ENCODE peak calls at places on chromosomes 3 and 15, in ten cellular contexts. X is A549; U is breast epithelium; L is uterus; Q is CD4-positive, alpha-beta T cell; D is lower lobe of right lung; O is DND-41; I is hepatocyte; C is WERI-Rb-1; E is CD8-positive, alpha-beta T cell. R is an unnamed sample.

GRCh38 chr3:169390310-169390731 is 273.2 kb downstream of the MECOM start:
- DNase-seq in C (peak), U (no peak), I (peak), X (no peak), O (no peak), Q (no peak), D (no peak), E (no peak), L (no peak), R (no peak)

GRCh38 chr3:192296845-192297244 is 430.5 kb downstream of the FGF12 start:
- DNase-seq in I (no peak), D (no peak), X (no peak), E (no peak), L (no peak), O (no peak), U (no peak), C (no peak), Q (no peak), R (no peak)

GRCh38 chr3:133014325-133014724 is 23.9 kb upstream of the TMEM108 start:
- DNase-seq in O (no peak), L (no peak), U (no peak), I (no peak), X (no peak), Q (no peak), E (no peak), D (no peak), C (no peak), R (no peak)

GRCh38 chr3:4562595-4562994 is 69.4 kb downstream of the ITPR1 start:
- DNase-seq in Q (no peak), L (no peak), I (no peak), X (no peak), C (no peak), E (no peak), O (no peak), U (no peak), D (no peak), R (no peak)

GRCh38 chr3:24730173-24730572 is 235.5 kb upstream of the THRB start:
- DNase-seq in L (no peak), Q (no peak), X (no peak), U (no peak), I (no peak), O (no peak), D (no peak), E (no peak), C (no peak), R (no peak)

GRCh38 chr15:101255066-101255415 is 3.2 kb upstream of the CHSY1 start:
- DNase-seq in E (no peak), L (no peak), Q (no peak), U (no peak), C (no peak), I (no peak), O (peak), D (no peak), X (no peak), R (no peak)

GRCh38 chr3:39456159-39456558 is 11.3 kb upstream of the MOBP start:
- DNase-seq in C (no peak), U (no peak), L (no peak), X (no peak), I (no peak), Q (no peak), O (no peak), E (no peak), D (no peak), R (no peak)

GRCh38 chr3:132321321-132321720 is 4.1 kb downstream of the ACP3 start:
- DNase-seq in Q (no peak), U (no peak), X (no peak), C (no peak), D (no peak), E (no peak), O (no peak), L (no peak), I (no peak), R (peak)

GRCh38 chr15:73375012-73375411 is 6.3 kb upstream of the HCN4 start:
- DNase-seq in Q (no peak), E (no peak), D (no peak), I (no peak), O (no peak), L (no peak), X (no peak), C (no peak), U (no peak), R (no peak)

GRCh38 chr3:100993309-100993708 is at the start of gene ABI3BP:
- DNase-seq in U (no peak), Q (no peak), C (peak), E (no peak), L (peak), D (peak), I (peak), X (peak), O (no peak), R (peak)

GRCh38 chr3:100994187-100994586 is 966 bp upstream of the ABI3BP start:
- DNase-seq in U (no peak), D (no peak), L (no peak), X (no peak), E (no peak), Q (no peak), C (no peak), I (no peak), O (no peak), R (no peak)

GRCh38 chr3:100992086-100993033 is 861 bp downstream of the ABI3BP start:
- DNase-seq in O (no peak), C (no peak), E (no peak), U (no peak), I (peak), D (no peak), L (no peak), Q (no peak), X (peak), R (no peak)

GRCh38 chr3:100999160-100999559 is 5.9 kb upstream of the ABI3BP start:
- DNase-seq in C (no peak), L (no peak), I (no peak), E (no peak), O (no peak), D (no peak), Q (no peak), X (no peak), U (no peak), R (no peak)

DNA sequence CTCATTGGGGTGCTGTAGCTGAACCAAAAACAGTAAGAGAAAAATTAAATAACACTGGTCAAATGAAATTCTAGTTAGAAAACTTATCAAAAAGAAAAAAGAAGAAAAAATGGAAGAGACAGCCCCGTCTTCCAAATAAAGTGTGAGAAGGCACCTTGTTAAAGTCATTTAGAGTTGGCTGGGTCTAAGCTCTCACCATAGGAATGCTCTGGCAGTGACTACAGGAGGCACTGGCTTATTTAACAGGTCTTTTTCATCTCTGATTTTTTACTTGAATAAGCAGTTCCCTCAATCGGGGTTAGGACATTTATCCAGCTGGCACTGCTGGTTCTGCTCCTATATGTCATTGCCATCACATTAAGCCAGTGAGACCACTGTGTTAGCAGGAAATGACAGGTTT is 1.6 kb upstream of the ABI3BP start:
- DNase-seq in D (no peak), O (no peak), L (no peak), C (no peak), U (no peak), I (no peak), E (no peak), X (no peak), Q (no peak), R (no peak)
- H3K27ac ChIP-seq in D (no peak), O (no peak), L (no peak), C (no peak), U (no peak), I (no peak), E (no peak), X (no peak), Q (no peak), R (no peak)

GRCh38 chr3:72275296-72275820 is 490.4 kb upstream of the PROK2 start:
- DNase-seq in L (no peak), C (no peak), D (no peak), E (no peak), I (no peak), U (no peak), X (no peak), O (no peak), Q (no peak), R (no peak)
- H3K27ac ChIP-seq in L (peak), C (peak), D (peak), E (no peak), I (peak), U (no peak), X (no peak), O (no peak), Q (no peak), R (peak)

GRCh38 chr3:185041540-185041939 is 111.3 kb downstream of the C3orf70 start:
- DNase-seq in O (no peak), E (no peak), L (no peak), Q (no peak), U (no peak), I (no peak), C (no peak), X (no peak), D (no peak), R (no peak)

GRCh38 chr3:185042357-185042756 is 110.5 kb downstream of the C3orf70 start:
- DNase-seq in U (no peak), I (no peak), D (no peak), O (no peak), X (no peak), E (no peak), Q (no peak), C (no peak), L (no peak), R (no peak)

GRCh38 chr3:185049710-185050109 is 103.2 kb downstream of the C3orf70 start:
- DNase-seq in C (no peak), D (no peak), I (no peak), L (no peak), E (no peak), Q (no peak), O (no peak), X (no peak), U (no peak), R (no peak)

GRCh38 chr3:185046623-185047022 is 106.2 kb downstream of the C3orf70 start:
- DNase-seq in D (no peak), O (no peak), L (no peak), C (no peak), Q (no peak), U (no peak), E (no peak), I (no peak), X (no peak), R (no peak)
- H3K27ac ChIP-seq in D (no peak), O (no peak), L (no peak), C (no peak), Q (no peak), U (no peak), E (no peak), I (no peak), X (no peak), R (no peak)

GRCh38 chr15:71335591-71335990 is 220.3 kb downstream of the THSD4 start:
- DNase-seq in C (no peak), O (no peak), D (no peak), U (no peak), X (no peak), E (no peak), Q (no peak), L (no peak), I (no peak), R (no peak)
- H3K27ac ChIP-seq in C (no peak), O (no peak), D (no peak), U (no peak), X (no peak), E (no peak), Q (no peak), L (peak), I (no peak), R (no peak)

GRCh38 chr3:69082805-69083204 is 1.9 kb upstream of the ARL6IP5 start:
- DNase-seq in O (peak), I (peak), C (peak), E (peak), U (no peak), D (no peak), Q (peak), X (peak), L (no peak), R (no peak)
- H3K27ac ChIP-seq in O (peak), I (peak), C (no peak), E (peak), U (peak), D (peak), Q (peak), X (peak), L (no peak), R (no peak)

DNA sequence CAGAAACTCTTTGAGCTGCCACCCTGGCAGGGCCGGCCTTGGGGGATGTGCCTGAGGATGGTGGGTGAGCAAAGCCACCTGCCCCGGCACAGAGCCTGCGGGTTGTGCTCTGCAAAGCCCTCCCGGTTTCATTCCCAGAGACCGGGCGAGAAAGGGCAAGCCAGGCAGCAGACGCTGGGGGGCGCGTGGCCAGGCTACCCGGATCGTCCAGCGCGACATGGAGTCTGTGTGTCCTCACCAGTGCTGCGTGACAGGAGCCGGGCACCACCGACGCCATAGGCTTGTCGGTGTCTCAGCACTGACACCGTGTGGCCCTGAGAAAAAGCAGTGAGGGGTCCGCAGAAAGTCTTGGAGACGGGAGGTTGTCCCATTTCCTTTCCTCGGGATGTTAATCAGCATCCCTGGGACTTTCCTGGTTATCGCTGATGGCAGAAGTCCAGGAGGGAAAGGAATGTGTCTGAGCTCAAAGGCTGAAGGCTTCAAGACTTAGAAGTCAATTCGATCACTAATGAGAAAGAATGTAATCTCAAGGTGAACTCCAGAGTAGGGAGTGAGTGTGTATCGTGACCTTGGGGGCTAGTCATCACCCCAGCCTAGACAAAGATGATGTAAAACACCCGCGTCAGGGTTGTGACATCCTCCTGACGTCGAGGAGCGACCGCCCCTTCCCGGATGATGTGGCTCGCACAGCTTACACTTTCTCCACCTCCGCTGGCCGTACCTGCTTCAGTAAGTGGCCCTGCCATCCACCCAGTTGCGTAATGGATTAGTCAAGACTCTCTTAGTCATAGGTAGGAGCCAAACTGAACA is 36.3 kb upstream of the PLA2G4E start:
- DNase-seq in E (peak), Q (peak), I (peak), U (peak), D (peak), X (peak), C (peak), O (no peak), L (peak), R (peak)
- H3K27ac ChIP-seq in E (no peak), Q (no peak), I (peak), U (peak), D (peak), X (peak), C (no peak), O (no peak), L (no peak), R (no peak)

DNA sequence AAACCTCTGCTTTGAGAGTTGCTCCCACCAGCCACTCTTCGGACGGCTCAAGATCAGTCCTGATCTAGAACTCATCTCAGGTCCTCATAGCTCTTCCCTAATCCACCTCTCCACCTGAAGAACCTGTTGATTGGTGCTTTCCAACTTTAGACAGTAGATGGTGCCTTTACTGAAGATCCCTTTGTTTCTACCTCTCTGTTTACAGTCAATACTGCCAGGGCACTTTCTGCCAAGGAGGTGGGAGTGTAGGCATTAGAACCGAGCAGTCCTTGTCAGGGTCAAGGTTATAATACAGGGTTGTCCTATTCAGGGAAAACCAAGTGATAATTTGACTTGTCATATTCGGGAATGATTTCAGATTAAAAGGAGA is 1.2 kb downstream of the CGNL1 start:
- DNase-seq in I (no peak), U (no peak), E (no peak), L (no peak), C (no peak), X (peak), D (no peak), Q (no peak), O (no peak), R (no peak)
- H3K27ac ChIP-seq in I (peak), U (peak), E (no peak), L (peak), C (no peak), X (no peak), D (peak), Q (no peak), O (no peak), R (no peak)

GRCh38 chr3:134328846-134329245 is 45.4 kb downstream of the AMOTL2 start:
- DNase-seq in I (no peak), C (no peak), U (no peak), D (no peak), L (no peak), X (no peak), E (no peak), O (no peak), Q (no peak), R (no peak)
- H3K27ac ChIP-seq in I (no peak), C (no peak), U (peak), D (peak), L (no peak), X (peak), E (no peak), O (no peak), Q (no peak), R (no peak)

DNA sequence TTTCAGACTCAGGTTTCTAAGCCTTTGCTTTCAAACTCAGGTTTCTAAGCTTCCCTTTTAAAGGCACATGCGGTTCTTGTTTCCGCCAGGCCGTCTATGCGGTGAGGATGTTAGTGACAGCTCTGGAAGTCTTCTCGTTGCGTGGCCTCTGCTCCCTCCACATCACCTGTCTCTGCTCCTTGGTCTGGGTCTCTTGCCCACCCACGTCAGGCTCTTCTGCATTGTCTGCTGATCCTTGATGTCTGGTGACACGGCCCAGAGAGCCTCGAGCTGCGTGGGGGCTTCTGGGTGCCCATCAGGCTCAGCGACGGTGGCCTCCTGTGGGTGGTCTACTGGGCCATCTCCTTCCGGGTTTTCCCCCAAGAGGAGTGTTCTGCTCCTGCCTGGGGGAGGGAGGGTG is 30.5 kb downstream of the KLF13 start:
- DNase-seq in C (no peak), Q (no peak), U (no peak), D (peak), I (no peak), O (no peak), L (no peak), X (no peak), E (no peak), R (no peak)
- H3K27ac ChIP-seq in C (no peak), Q (peak), U (no peak), D (peak), I (no peak), O (peak), L (no peak), X (no peak), E (peak), R (no peak)

DNA sequence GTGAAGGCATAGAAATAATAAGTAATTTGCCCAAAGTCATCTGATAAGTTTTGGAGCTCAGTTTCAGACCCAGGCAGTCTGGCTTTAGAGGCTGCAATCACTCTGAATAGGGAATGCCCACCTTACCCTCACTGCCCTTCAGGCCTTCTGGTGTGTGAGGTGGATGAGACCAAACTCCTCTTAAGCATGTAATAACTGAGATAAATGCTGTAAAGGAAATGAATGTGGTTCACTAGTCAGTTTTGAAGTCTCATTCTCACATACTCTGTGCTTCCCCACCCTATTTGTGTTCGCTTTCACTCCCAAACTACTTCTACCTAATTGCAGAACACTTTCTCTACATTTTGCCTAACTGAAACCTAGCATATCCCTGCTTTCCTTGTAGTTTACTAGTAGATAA is 144.1 kb downstream of the FILIP1L start:
- DNase-seq in Q (no peak), E (no peak), L (no peak), X (no peak), O (no peak), U (no peak), C (no peak), I (no peak), D (no peak), R (no peak)
- H3K27ac ChIP-seq in Q (no peak), E (no peak), L (no peak), X (no peak), O (no peak), U (no peak), C (no peak), I (no peak), D (no peak), R (no peak)